ENCODE peak calls at places on chromosomes 12 and 14, in six cellular contexts. E is psoas muscle, D is left lung, T is endothelial cell of umbilical vein, I is lower lobe of right lung, G is heart right ventricle. W is an unnamed sample. For H3K4me1 and H3K36me3, the result is how much of the 10 kb centered on the place peaks cover.

GRCh38 chr14:75457648-75458165 is 29.9 kb downstream of the JDP2 start:
- DNase-seq in E (no peak), D (no peak), T (no peak), I (no peak), G (no peak), W (no peak)

GRCh38 chr14:68791078-68791983 is 1.5 kb downstream of the ZFP36L1 start:
- DNase-seq in E (no peak), D (no peak), T (peak), I (no peak), G (no peak), W (no peak)

GRCh38 chr14:98614741-98615140 is 657.3 kb downstream of the BCL11B start:
- DNase-seq in E (no peak), D (no peak), T (no peak), I (no peak), G (no peak), W (no peak)

GRCh38 chr14:85003805-85004204 is 526.1 kb upstream of the FLRT2 start:
- DNase-seq in E (no peak), D (no peak), T (no peak), I (no peak), G (no peak), W (no peak)

GRCh38 chr12:52268212-52268611 is 6.2 kb upstream of the KRT86 start:
- DNase-seq in E (no peak), D (no peak), T (no peak), I (no peak), G (no peak), W (no peak)

GRCh38 chr14:102352213-102352612 is 10.5 kb downstream of the CINP start:
- DNase-seq in E (no peak), D (no peak), T (no peak), I (no peak), G (no peak), W (no peak)

GRCh38 chr14:91374897-91375747 is 42.5 kb downstream of the CCDC88C start:
- DNase-seq in E (no peak), D (no peak), T (no peak), I (no peak), G (no peak), W (peak)

GRCh38 chr12:103673891-103674375 is 86.9 kb downstream of the STAB2 start:
- DNase-seq in E (no peak), D (no peak), T (no peak), I (no peak), G (no peak), W (no peak)

GRCh38 chr12:79883216-79883615 is 51.7 kb downstream of the PPP1R12A start:
- DNase-seq in E (no peak), D (no peak), T (no peak), I (no peak), G (no peak), W (no peak)

GRCh38 chr14:70034257-70034656 is 154.5 kb downstream of the SLC8A3 start:
- DNase-seq in E (no peak), D (no peak), T (no peak), I (no peak), G (no peak), W (no peak)

GRCh38 chr12:14963520-14963919 is 2.1 kb upstream of the ARHGDIB start:
- DNase-seq in E (no peak), D (no peak), T (no peak), I (no peak), G (no peak), W (no peak)

GRCh38 chr14:79448922-79449321 is 762.4 kb downstream of the DIO2 start:
- DNase-seq in E (no peak), D (no peak), T (no peak), I (no peak), G (no peak), W (no peak)

GRCh38 chr14:82855912-82856381 is 1322.3 kb upstream of the SEL1L start:
- DNase-seq in E (no peak), D (no peak), T (peak), I (no peak), G (no peak), W (no peak)

GRCh38 chr12:119505001-119505400 is 88.6 kb upstream of the TMEM233 start:
- DNase-seq in E (no peak), D (no peak), T (no peak), I (no peak), G (no peak), W (no peak)

GRCh38 chr12:122393822-122394221 is 28.6 kb downstream of the CLIP1 start:
- DNase-seq in E (no peak), D (no peak), T (no peak), I (no peak), G (no peak), W (no peak)

GRCh38 chr12:4274960-4275868 is 1.7 kb downstream of the CCND2 start:
- DNase-seq in E (no peak), D (peak), T (no peak), I (no peak), G (peak), W (peak)

GRCh38 chr14:56794088-56794556 is 16.2 kb downstream of the OTX2 start:
- DNase-seq in E (no peak), D (no peak), T (no peak), I (no peak), G (no peak), W (no peak)

GRCh38 chr12:26523708-26524150 is 309.3 kb downstream of the ITPR2 start:
- DNase-seq in E (peak), D (peak), T (peak), I (peak), G (peak), W (peak)

GRCh38 chr14:66117600-66117999 is 368.6 kb upstream of the CCDC196 start:
- DNase-seq in E (no peak), D (no peak), T (peak), I (no peak), G (no peak), W (no peak)

GRCh38 chr14:100547633-100548294 is 39.5 kb downstream of the BEGAIN start:
- DNase-seq in E (no peak), D (peak), T (peak), I (peak), G (peak), W (peak)

GRCh38 chr12:130752692-130753230 is 36.7 kb upstream of the RIMBP2 start:
- DNase-seq in E (no peak), D (no peak), T (no peak), I (no peak), G (no peak), W (no peak)

GRCh38 chr12:118714051-118714460 is 267.3 kb upstream of the SRRM4 start:
- DNase-seq in E (no peak), D (no peak), T (no peak), I (no peak), G (no peak), W (peak)

GRCh38 chr14:37019488-37019887 is 152.9 kb downstream of the SLC25A21 start:
- DNase-seq in E (no peak), D (no peak), T (no peak), I (no peak), G (no peak), W (no peak)

GRCh38 chr14:31291210-31291609 is 83.6 kb upstream of the HECTD1 start:
- DNase-seq in E (no peak), D (no peak), T (peak), I (no peak), G (no peak), W (no peak)

GRCh38 chr14:31283568-31284252 is 76.1 kb upstream of the HECTD1 start:
- DNase-seq in E (no peak), D (no peak), T (peak), I (no peak), G (no peak), W (no peak)

GRCh38 chr14:31283153-31283552 is 75.6 kb upstream of the HECTD1 start:
- DNase-seq in E (no peak), D (no peak), T (no peak), I (no peak), G (no peak), W (no peak)

GRCh38 chr14:31287294-31287972 is 79.8 kb upstream of the HECTD1 start:
- DNase-seq in E (no peak), D (no peak), T (no peak), I (no peak), G (no peak), W (no peak)

DNA sequence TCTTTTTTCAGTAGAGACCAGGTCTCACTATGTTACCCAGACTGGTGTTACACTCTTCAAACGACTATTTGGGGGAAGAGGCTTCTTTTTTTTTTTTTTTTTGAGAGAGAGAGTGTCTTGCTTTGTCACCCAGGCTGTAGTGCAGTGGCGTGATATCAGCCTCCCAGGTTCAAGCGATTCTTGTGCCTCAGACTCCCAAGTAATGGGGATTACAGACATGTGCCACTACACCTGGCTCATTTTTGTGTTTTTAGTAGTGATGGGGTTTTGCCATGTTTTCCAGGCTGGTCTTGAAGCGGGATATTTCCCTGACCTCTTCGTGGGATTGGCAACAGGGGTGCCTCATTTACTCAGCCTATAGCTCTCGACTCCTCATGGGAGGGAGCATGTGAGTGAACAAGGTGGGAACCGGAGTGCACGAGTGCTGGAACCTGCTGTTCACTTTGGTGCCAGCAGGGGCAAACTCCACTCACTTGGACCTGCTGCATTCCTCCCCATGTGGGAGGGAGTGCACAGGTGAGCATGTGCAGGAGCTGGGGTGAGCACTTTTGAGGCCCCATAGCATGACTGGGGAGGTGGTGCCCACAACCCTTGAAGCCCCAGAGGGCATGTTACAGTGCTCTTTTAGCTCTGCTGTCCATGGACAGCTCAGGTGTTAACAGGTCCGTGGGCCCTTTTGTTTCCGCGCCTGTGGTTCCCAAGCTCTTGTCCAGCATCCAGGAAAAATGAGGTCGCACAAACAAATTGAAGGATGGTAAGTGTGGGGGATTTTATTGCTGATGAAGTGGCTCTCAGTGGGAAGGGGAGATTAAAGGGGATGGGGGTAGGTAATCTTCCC is 79.1 kb upstream of the HECTD1 start:
- DNase-seq in E (no peak), D (no peak), T (no peak), I (no peak), G (no peak), W (no peak)
- TF ChIP-seq CTCF in E (peak), D (no peak), T (peak), I (peak), G (peak), W (peak)

DNA sequence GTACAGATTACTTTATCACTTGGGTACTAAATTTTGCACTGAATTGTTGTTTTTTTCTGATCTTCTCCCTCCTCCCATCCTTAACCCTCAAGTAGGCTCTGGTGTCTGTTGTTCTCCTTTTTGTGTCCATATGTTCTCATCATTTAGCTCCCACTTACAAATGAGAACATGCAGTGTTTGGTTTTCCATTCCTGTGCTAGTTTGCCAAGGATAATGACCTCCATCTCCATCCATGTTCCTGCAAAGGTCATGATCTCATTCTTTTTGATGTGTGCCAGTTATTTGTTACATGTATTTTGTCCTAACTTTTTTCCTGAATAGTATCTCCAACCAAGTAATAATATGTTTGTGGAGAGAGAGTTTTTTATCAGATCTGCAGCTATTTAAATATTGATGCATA is 44.2 kb downstream of the A2M start:
- DNase-seq in E (no peak), D (no peak), T (no peak), I (no peak), G (no peak), W (no peak)
- H3K4me1 ChIP-seq in E (under half), D (under half), T (under half), I (under half), G (under half), W (under half)

GRCh38 chr14:34376868-34377267 is 85.2 kb downstream of the SPTSSA start:
- DNase-seq in E (no peak), D (no peak), T (no peak), I (no peak), G (no peak), W (no peak)
- H3K36me3 ChIP-seq in E (under half), D (under half), T (under half), I (under half), G (under half), W (under half)

DNA sequence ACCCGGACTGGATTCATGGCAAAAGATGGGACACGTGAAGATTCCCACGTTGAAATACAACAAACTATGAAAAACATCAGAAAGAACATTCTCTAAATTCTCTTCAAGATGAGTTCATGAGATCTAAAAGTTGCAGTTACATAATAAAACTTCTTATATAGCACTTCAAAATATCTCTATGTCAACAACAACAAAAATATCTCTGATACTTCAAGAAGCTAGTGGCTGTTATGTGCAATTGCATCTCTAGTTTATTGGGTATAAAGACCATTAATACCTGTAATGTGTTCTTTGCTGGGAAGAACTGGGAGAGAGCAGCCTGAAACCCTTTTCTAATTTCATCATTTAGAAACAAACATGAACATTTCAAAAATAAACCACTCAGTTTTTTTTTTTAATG is 69.2 kb upstream of the RGS6 start:
- DNase-seq in E (no peak), D (no peak), T (no peak), I (no peak), G (no peak), W (no peak)
- TF ChIP-seq CTCF in E (no peak), D (no peak), T (peak), I (no peak), G (no peak), W (no peak)

DNA sequence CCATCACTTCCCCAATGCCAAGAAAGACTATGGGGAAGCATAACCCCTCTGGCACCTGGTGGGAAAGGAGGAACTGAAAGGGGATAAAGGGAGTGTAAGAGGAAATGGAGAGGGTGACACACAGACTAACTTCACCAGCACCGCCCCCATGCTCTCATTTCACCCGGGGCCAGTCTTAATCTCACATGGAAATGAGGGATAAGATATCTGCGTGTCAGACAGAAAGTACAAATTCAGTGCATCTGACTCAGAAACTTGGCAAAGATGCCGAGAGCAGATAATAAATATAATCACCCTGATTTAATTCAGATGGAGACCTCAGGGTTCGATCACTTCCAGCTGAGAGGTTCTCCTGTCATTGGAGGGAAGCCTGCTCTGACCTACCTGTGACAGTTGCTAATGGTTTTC is 191.6 kb downstream of the DUSP6 start:
- DNase-seq in E (peak), D (peak), T (peak), I (peak), G (peak), W (peak)
- H3K4me1 ChIP-seq in E (under half), D (under half), T (half or more), I (under half), G (under half), W (under half)

GRCh38 chr12:132840536-132840935 is 11.9 kb upstream of the GOLGA3 start:
- DNase-seq in E (no peak), D (no peak), T (no peak), I (no peak), G (no peak), W (no peak)

GRCh38 chr12:132842449-132843045 is 13.9 kb upstream of the GOLGA3 start:
- DNase-seq in E (no peak), D (no peak), T (no peak), I (no peak), G (no peak), W (no peak)

GRCh38 chr12:132839558-132840235 is 11.0 kb upstream of the GOLGA3 start:
- DNase-seq in E (no peak), D (no peak), T (no peak), I (no peak), G (no peak), W (no peak)

GRCh38 chr12:132838464-132839080 is 9.9 kb upstream of the GOLGA3 start:
- DNase-seq in E (no peak), D (no peak), T (no peak), I (no peak), G (no peak), W (no peak)

DNA sequence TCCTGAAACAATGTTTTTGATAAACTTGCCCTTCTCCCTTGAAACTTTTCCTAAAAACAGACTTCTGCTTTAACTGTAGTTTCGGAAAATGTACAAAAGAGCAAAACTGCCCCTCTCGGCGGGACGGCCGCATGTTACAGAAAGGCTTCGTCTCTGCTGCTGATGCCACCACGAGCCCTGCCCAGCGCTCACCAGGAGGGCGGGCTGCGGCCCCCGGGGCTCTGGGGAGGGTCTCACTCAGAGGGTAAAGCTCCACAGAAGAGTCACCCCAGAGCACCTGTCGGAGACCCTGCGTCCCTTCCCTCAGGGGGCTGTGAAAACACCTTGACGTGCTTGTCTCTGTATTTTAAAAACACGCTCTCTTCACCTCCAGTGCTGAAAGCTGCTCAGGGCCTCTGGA is 12.5 kb upstream of the GOLGA3 start:
- DNase-seq in E (no peak), D (no peak), T (no peak), I (no peak), G (no peak), W (no peak)
- H3K36me3 ChIP-seq in E (half or more), D (half or more), T (under half), I (half or more), G (under half), W (under half)

DNA sequence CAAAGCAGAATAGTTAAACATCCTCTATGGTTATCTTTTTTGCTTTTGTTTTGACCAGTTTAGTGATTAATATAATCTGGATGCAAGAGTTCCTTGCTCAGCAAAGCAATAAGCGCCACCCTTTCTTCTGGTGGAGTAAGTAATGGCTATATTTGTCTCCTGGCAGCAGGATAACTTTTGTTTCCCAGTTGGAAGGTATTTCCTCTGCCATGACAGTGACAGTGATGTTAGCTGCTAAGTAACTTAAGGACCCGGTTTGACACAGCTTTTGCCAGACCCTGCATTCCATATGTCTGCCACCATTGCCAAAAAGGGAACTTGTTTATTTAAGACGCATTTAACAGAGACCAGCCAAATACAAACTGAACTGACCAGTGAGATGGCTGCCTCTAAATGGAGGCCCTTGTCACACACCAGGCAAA is 70.4 kb upstream of the NR2C1 start:
- DNase-seq in E (no peak), D (no peak), T (peak), I (no peak), G (no peak), W (no peak)
- TF ChIP-seq CTCF in E (no peak), D (no peak), T (no peak), I (no peak), G (no peak), W (no peak)

DNA sequence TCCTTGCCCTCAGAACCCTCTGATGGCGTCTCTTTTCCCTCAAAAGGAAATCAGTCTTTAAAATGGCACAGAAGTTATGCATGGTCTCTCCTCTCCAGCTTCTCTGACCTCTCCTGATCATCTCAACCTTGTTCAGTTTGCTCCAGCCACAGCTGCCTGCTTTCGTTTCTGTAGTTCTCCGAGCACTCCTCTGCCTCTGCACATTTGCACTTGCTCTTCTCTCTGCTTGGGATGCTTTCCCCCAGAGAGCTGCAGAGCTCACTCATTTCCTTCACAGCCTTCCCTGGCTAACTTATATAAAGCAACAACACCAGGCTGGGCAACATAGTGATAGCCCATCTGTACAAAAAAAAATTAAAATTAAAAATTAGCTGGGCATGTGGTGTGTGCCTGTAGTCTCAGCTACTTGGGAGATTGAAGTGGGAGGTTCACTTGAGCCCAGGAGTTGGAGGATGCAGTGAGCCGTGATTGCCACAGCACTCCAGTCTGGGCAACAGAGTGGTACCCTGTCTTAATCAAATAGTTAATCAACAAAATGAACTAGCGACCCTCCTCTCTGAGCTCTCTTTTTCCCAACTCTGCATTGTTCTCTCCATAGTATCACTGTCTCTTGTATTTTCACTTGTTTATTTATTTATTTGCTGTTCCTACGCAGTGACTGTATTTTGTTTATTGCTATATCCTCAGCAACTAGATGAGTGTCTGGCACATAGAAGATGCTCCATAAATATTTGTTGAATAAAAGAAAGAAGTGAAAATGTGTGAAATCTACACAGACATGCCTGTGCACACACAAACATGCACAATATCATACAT is 37.7 kb downstream of the PPFIBP1 start:
- DNase-seq in E (no peak), D (no peak), T (no peak), I (no peak), G (no peak), W (no peak)
- H3K4me1 ChIP-seq in E (under half), D (under half), T (under half), I (under half), G (half or more), W (under half)